ENCODE peak calls at places on chromosomes 3 and 15, in eight cellular contexts. One of them, this sample, is unnamed.

GRCh38 chr3:106392905-106393304 is 524.1 kb upstream of the CBLB start:
- DNase-seq in stimulated activated CD4-positive, alpha-beta T cell treated with anti-CD3 and anti-CD28 coated beads, TNF-alpha, amount 100 ng/mL, for 1 hour: no peak
- DNase-seq in GF-D8: no peak
- DNase-seq in CD8-positive, alpha-beta memory T cell: no peak
- DNase-seq in CD4-positive, CD25-positive, alpha-beta regulatory T cell: no peak
- DNase-seq in neural crest cell: no peak
- DNase-seq in NCI-H2029: no peak
- DNase-seq in GM13977: no peak
- DNase-seq in this sample: no peak

GRCh38 chr3:141575879-141576743 is 89.3 kb downstream of the RASA2 start:
- DNase-seq in stimulated activated CD4-positive, alpha-beta T cell treated with anti-CD3 and anti-CD28 coated beads, TNF-alpha, amount 100 ng/mL, for 1 hour: no peak
- DNase-seq in GF-D8: no peak
- DNase-seq in CD8-positive, alpha-beta memory T cell: no peak
- DNase-seq in CD4-positive, CD25-positive, alpha-beta regulatory T cell: no peak
- DNase-seq in neural crest cell: no peak
- DNase-seq in NCI-H2029: peak; percentile 15
- DNase-seq in GM13977: peak; percentile 38
- DNase-seq in this sample: no peak

GRCh38 chr3:28328188-28329151 is 20.1 kb upstream of the ZCWPW2 start:
- DNase-seq in stimulated activated CD4-positive, alpha-beta T cell treated with anti-CD3 and anti-CD28 coated beads, TNF-alpha, amount 100 ng/mL, for 1 hour: no peak
- DNase-seq in GF-D8: no peak
- DNase-seq in CD8-positive, alpha-beta memory T cell: no peak
- DNase-seq in CD4-positive, CD25-positive, alpha-beta regulatory T cell: no peak
- DNase-seq in neural crest cell: no peak
- DNase-seq in NCI-H2029: peak; percentile 11
- DNase-seq in GM13977: no peak
- DNase-seq in this sample: no peak

GRCh38 chr15:99436472-99437314 is 129.1 kb upstream of the MEF2A start:
- DNase-seq in stimulated activated CD4-positive, alpha-beta T cell treated with anti-CD3 and anti-CD28 coated beads, TNF-alpha, amount 100 ng/mL, for 1 hour: no peak
- DNase-seq in GF-D8: no peak
- DNase-seq in CD8-positive, alpha-beta memory T cell: no peak
- DNase-seq in CD4-positive, CD25-positive, alpha-beta regulatory T cell: no peak
- DNase-seq in neural crest cell: no peak
- DNase-seq in NCI-H2029: no peak
- DNase-seq in GM13977: no peak
- DNase-seq in this sample: no peak

GRCh38 chr3:112813723-112814171 is 32.9 kb downstream of the CD200R1L start:
- DNase-seq in stimulated activated CD4-positive, alpha-beta T cell treated with anti-CD3 and anti-CD28 coated beads, TNF-alpha, amount 100 ng/mL, for 1 hour: no peak
- DNase-seq in GF-D8: peak; percentile 97
- DNase-seq in CD8-positive, alpha-beta memory T cell: no peak
- DNase-seq in CD4-positive, CD25-positive, alpha-beta regulatory T cell: no peak
- DNase-seq in neural crest cell: no peak
- DNase-seq in NCI-H2029: no peak
- DNase-seq in GM13977: peak; percentile 24
- DNase-seq in this sample: peak; percentile 32

GRCh38 chr3:49609815-49610214 is 55.5 kb downstream of the BSN start:
- DNase-seq in stimulated activated CD4-positive, alpha-beta T cell treated with anti-CD3 and anti-CD28 coated beads, TNF-alpha, amount 100 ng/mL, for 1 hour: no peak
- DNase-seq in GF-D8: no peak
- DNase-seq in CD8-positive, alpha-beta memory T cell: no peak
- DNase-seq in CD4-positive, CD25-positive, alpha-beta regulatory T cell: no peak
- DNase-seq in neural crest cell: no peak
- DNase-seq in NCI-H2029: peak; percentile 55
- DNase-seq in GM13977: no peak
- DNase-seq in this sample: no peak

GRCh38 chr3:49462222-49462621 is 7.8 kb upstream of the DAG1 start:
- DNase-seq in stimulated activated CD4-positive, alpha-beta T cell treated with anti-CD3 and anti-CD28 coated beads, TNF-alpha, amount 100 ng/mL, for 1 hour: no peak
- DNase-seq in GF-D8: no peak
- DNase-seq in CD8-positive, alpha-beta memory T cell: no peak
- DNase-seq in CD4-positive, CD25-positive, alpha-beta regulatory T cell: no peak
- DNase-seq in neural crest cell: no peak
- DNase-seq in NCI-H2029: no peak
- DNase-seq in GM13977: no peak
- DNase-seq in this sample: no peak

GRCh38 chr3:194814878-194815357 is 129.2 kb downstream of the FAM43A start:
- DNase-seq in stimulated activated CD4-positive, alpha-beta T cell treated with anti-CD3 and anti-CD28 coated beads, TNF-alpha, amount 100 ng/mL, for 1 hour: no peak
- DNase-seq in GF-D8: no peak
- DNase-seq in CD8-positive, alpha-beta memory T cell: no peak
- DNase-seq in CD4-positive, CD25-positive, alpha-beta regulatory T cell: no peak
- DNase-seq in neural crest cell: no peak
- DNase-seq in NCI-H2029: no peak
- DNase-seq in GM13977: no peak
- DNase-seq in this sample: no peak

GRCh38 chr15:60272623-60273022 is 125.2 kb downstream of the ANXA2 start:
- DNase-seq in stimulated activated CD4-positive, alpha-beta T cell treated with anti-CD3 and anti-CD28 coated beads, TNF-alpha, amount 100 ng/mL, for 1 hour: no peak
- DNase-seq in GF-D8: no peak
- DNase-seq in CD8-positive, alpha-beta memory T cell: no peak
- DNase-seq in CD4-positive, CD25-positive, alpha-beta regulatory T cell: no peak
- DNase-seq in neural crest cell: no peak
- DNase-seq in NCI-H2029: no peak
- DNase-seq in GM13977: no peak
- DNase-seq in this sample: no peak

GRCh38 chr3:8052599-8053185 is 448.9 kb upstream of the LMCD1 start:
- DNase-seq in stimulated activated CD4-positive, alpha-beta T cell treated with anti-CD3 and anti-CD28 coated beads, TNF-alpha, amount 100 ng/mL, for 1 hour: no peak
- DNase-seq in GF-D8: no peak
- DNase-seq in CD8-positive, alpha-beta memory T cell: no peak
- DNase-seq in CD4-positive, CD25-positive, alpha-beta regulatory T cell: no peak
- DNase-seq in neural crest cell: no peak
- DNase-seq in NCI-H2029: no peak
- DNase-seq in GM13977: no peak
- DNase-seq in this sample: no peak

GRCh38 chr15:56613826-56614225 is 119.5 kb downstream of the ZNF280D start:
- DNase-seq in stimulated activated CD4-positive, alpha-beta T cell treated with anti-CD3 and anti-CD28 coated beads, TNF-alpha, amount 100 ng/mL, for 1 hour: no peak
- DNase-seq in GF-D8: no peak
- DNase-seq in CD8-positive, alpha-beta memory T cell: no peak
- DNase-seq in CD4-positive, CD25-positive, alpha-beta regulatory T cell: no peak
- DNase-seq in neural crest cell: no peak
- DNase-seq in NCI-H2029: no peak
- DNase-seq in GM13977: no peak
- DNase-seq in this sample: no peak

GRCh38 chr15:59405079-59405478 is 32.4 kb upstream of the MYO1E start:
- DNase-seq in stimulated activated CD4-positive, alpha-beta T cell treated with anti-CD3 and anti-CD28 coated beads, TNF-alpha, amount 100 ng/mL, for 1 hour: no peak
- DNase-seq in GF-D8: no peak
- DNase-seq in CD8-positive, alpha-beta memory T cell: no peak
- DNase-seq in CD4-positive, CD25-positive, alpha-beta regulatory T cell: no peak
- DNase-seq in neural crest cell: no peak
- DNase-seq in NCI-H2029: no peak
- DNase-seq in GM13977: no peak
- DNase-seq in this sample: no peak

GRCh38 chr15:100847194-100847593 is 32.4 kb upstream of the ALDH1A3 start:
- DNase-seq in stimulated activated CD4-positive, alpha-beta T cell treated with anti-CD3 and anti-CD28 coated beads, TNF-alpha, amount 100 ng/mL, for 1 hour: no peak
- DNase-seq in GF-D8: no peak
- DNase-seq in CD8-positive, alpha-beta memory T cell: no peak
- DNase-seq in CD4-positive, CD25-positive, alpha-beta regulatory T cell: no peak
- DNase-seq in neural crest cell: no peak
- DNase-seq in NCI-H2029: no peak
- DNase-seq in GM13977: no peak
- DNase-seq in this sample: no peak

GRCh38 chr3:164417955-164418354 is 660.3 kb downstream of the SI start:
- DNase-seq in stimulated activated CD4-positive, alpha-beta T cell treated with anti-CD3 and anti-CD28 coated beads, TNF-alpha, amount 100 ng/mL, for 1 hour: no peak
- DNase-seq in GF-D8: no peak
- DNase-seq in CD8-positive, alpha-beta memory T cell: no peak
- DNase-seq in CD4-positive, CD25-positive, alpha-beta regulatory T cell: no peak
- DNase-seq in neural crest cell: no peak
- DNase-seq in NCI-H2029: no peak
- DNase-seq in GM13977: no peak
- DNase-seq in this sample: no peak

GRCh38 chr3:66606868-66607267 is 106.0 kb upstream of the LRIG1 start:
- DNase-seq in stimulated activated CD4-positive, alpha-beta T cell treated with anti-CD3 and anti-CD28 coated beads, TNF-alpha, amount 100 ng/mL, for 1 hour: no peak
- DNase-seq in GF-D8: no peak
- DNase-seq in CD8-positive, alpha-beta memory T cell: no peak
- DNase-seq in CD4-positive, CD25-positive, alpha-beta regulatory T cell: no peak
- DNase-seq in neural crest cell: no peak
- DNase-seq in NCI-H2029: peak; percentile 52
- DNase-seq in GM13977: no peak
- DNase-seq in this sample: no peak

GRCh38 chr3:172516318-172517214 is 6.7 kb downstream of the TNFSF10 start:
- DNase-seq in stimulated activated CD4-positive, alpha-beta T cell treated with anti-CD3 and anti-CD28 coated beads, TNF-alpha, amount 100 ng/mL, for 1 hour: no peak
- DNase-seq in GF-D8: no peak
- DNase-seq in CD8-positive, alpha-beta memory T cell: no peak
- DNase-seq in CD4-positive, CD25-positive, alpha-beta regulatory T cell: no peak
- DNase-seq in neural crest cell: no peak
- DNase-seq in NCI-H2029: no peak
- DNase-seq in GM13977: no peak
- DNase-seq in this sample: peak; percentile 60

GRCh38 chr3:178623666-178624255 is 87.5 kb downstream of the KCNMB2 start:
- DNase-seq in stimulated activated CD4-positive, alpha-beta T cell treated with anti-CD3 and anti-CD28 coated beads, TNF-alpha, amount 100 ng/mL, for 1 hour: no peak
- DNase-seq in GF-D8: no peak
- DNase-seq in CD8-positive, alpha-beta memory T cell: no peak
- DNase-seq in CD4-positive, CD25-positive, alpha-beta regulatory T cell: no peak
- DNase-seq in neural crest cell: no peak
- DNase-seq in NCI-H2029: peak; percentile 66
- DNase-seq in GM13977: no peak
- DNase-seq in this sample: no peak

GRCh38 chr15:32856753-32857152 is 138.9 kb downstream of the GREM1 start:
- DNase-seq in stimulated activated CD4-positive, alpha-beta T cell treated with anti-CD3 and anti-CD28 coated beads, TNF-alpha, amount 100 ng/mL, for 1 hour: no peak
- DNase-seq in GF-D8: no peak
- DNase-seq in CD8-positive, alpha-beta memory T cell: no peak
- DNase-seq in CD4-positive, CD25-positive, alpha-beta regulatory T cell: no peak
- DNase-seq in neural crest cell: no peak
- DNase-seq in NCI-H2029: no peak
- DNase-seq in GM13977: no peak
- DNase-seq in this sample: no peak

GRCh38 chr3:157533298-157533870 is 30.2 kb upstream of the VEPH1 start:
- DNase-seq in stimulated activated CD4-positive, alpha-beta T cell treated with anti-CD3 and anti-CD28 coated beads, TNF-alpha, amount 100 ng/mL, for 1 hour: no peak
- DNase-seq in GF-D8: no peak
- DNase-seq in CD8-positive, alpha-beta memory T cell: no peak
- DNase-seq in CD4-positive, CD25-positive, alpha-beta regulatory T cell: no peak
- DNase-seq in neural crest cell: no peak
- DNase-seq in NCI-H2029: no peak
- DNase-seq in GM13977: no peak
- DNase-seq in this sample: no peak

GRCh38 chr3:168094877-168095610 is 680 bp downstream of the GOLIM4 start:
- DNase-seq in stimulated activated CD4-positive, alpha-beta T cell treated with anti-CD3 and anti-CD28 coated beads, TNF-alpha, amount 100 ng/mL, for 1 hour: no peak
- DNase-seq in GF-D8: peak; percentile 46
- DNase-seq in CD8-positive, alpha-beta memory T cell: peak; percentile 5
- DNase-seq in CD4-positive, CD25-positive, alpha-beta regulatory T cell: no peak
- DNase-seq in neural crest cell: peak; percentile 48
- DNase-seq in NCI-H2029: no peak
- DNase-seq in GM13977: peak; percentile 71
- DNase-seq in this sample: peak; percentile 59

GRCh38 chr3:168121175-168121853 is 25.6 kb upstream of the GOLIM4 start:
- DNase-seq in stimulated activated CD4-positive, alpha-beta T cell treated with anti-CD3 and anti-CD28 coated beads, TNF-alpha, amount 100 ng/mL, for 1 hour: no peak
- DNase-seq in GF-D8: no peak
- DNase-seq in CD8-positive, alpha-beta memory T cell: no peak
- DNase-seq in CD4-positive, CD25-positive, alpha-beta regulatory T cell: no peak
- DNase-seq in neural crest cell: no peak
- DNase-seq in NCI-H2029: no peak
- DNase-seq in GM13977: no peak
- DNase-seq in this sample: no peak

GRCh38 chr3:4821331-4821730 is 157.9 kb upstream of the BHLHE40 start:
- DNase-seq in stimulated activated CD4-positive, alpha-beta T cell treated with anti-CD3 and anti-CD28 coated beads, TNF-alpha, amount 100 ng/mL, for 1 hour: no peak
- DNase-seq in GF-D8: no peak
- DNase-seq in CD8-positive, alpha-beta memory T cell: no peak
- DNase-seq in CD4-positive, CD25-positive, alpha-beta regulatory T cell: no peak
- DNase-seq in neural crest cell: no peak
- DNase-seq in NCI-H2029: no peak
- DNase-seq in GM13977: no peak
- DNase-seq in this sample: no peak

GRCh38 chr15:84582583-84583157 is 18.1 kb upstream of the ZSCAN2 start:
- DNase-seq in stimulated activated CD4-positive, alpha-beta T cell treated with anti-CD3 and anti-CD28 coated beads, TNF-alpha, amount 100 ng/mL, for 1 hour: no peak
- DNase-seq in GF-D8: no peak
- DNase-seq in CD8-positive, alpha-beta memory T cell: no peak
- DNase-seq in CD4-positive, CD25-positive, alpha-beta regulatory T cell: no peak
- DNase-seq in neural crest cell: no peak
- DNase-seq in NCI-H2029: no peak
- DNase-seq in GM13977: no peak
- DNase-seq in this sample: no peak

GRCh38 chr3:43755511-43756200 is 64.9 kb downstream of the ABHD5 start:
- DNase-seq in stimulated activated CD4-positive, alpha-beta T cell treated with anti-CD3 and anti-CD28 coated beads, TNF-alpha, amount 100 ng/mL, for 1 hour: no peak
- DNase-seq in GF-D8: no peak
- DNase-seq in CD8-positive, alpha-beta memory T cell: no peak
- DNase-seq in CD4-positive, CD25-positive, alpha-beta regulatory T cell: peak; percentile 13
- DNase-seq in neural crest cell: no peak
- DNase-seq in NCI-H2029: no peak
- DNase-seq in GM13977: no peak
- DNase-seq in this sample: no peak

GRCh38 chr15:87939838-87940457 is 316.6 kb downstream of the NTRK3 start:
- DNase-seq in stimulated activated CD4-positive, alpha-beta T cell treated with anti-CD3 and anti-CD28 coated beads, TNF-alpha, amount 100 ng/mL, for 1 hour: no peak
- DNase-seq in GF-D8: no peak
- DNase-seq in CD8-positive, alpha-beta memory T cell: no peak
- DNase-seq in CD4-positive, CD25-positive, alpha-beta regulatory T cell: no peak
- DNase-seq in neural crest cell: no peak
- DNase-seq in NCI-H2029: no peak
- DNase-seq in GM13977: no peak
- DNase-seq in this sample: no peak

GRCh38 chr3:83877909-83878308 is 1080.9 kb upstream of the CADM2 start:
- DNase-seq in stimulated activated CD4-positive, alpha-beta T cell treated with anti-CD3 and anti-CD28 coated beads, TNF-alpha, amount 100 ng/mL, for 1 hour: no peak
- DNase-seq in GF-D8: no peak
- DNase-seq in CD8-positive, alpha-beta memory T cell: no peak
- DNase-seq in CD4-positive, CD25-positive, alpha-beta regulatory T cell: no peak
- DNase-seq in neural crest cell: no peak
- DNase-seq in NCI-H2029: no peak
- DNase-seq in GM13977: no peak
- DNase-seq in this sample: no peak

GRCh38 chr3:58557496-58557895 is 19.7 kb downstream of the FAM107A start:
- DNase-seq in stimulated activated CD4-positive, alpha-beta T cell treated with anti-CD3 and anti-CD28 coated beads, TNF-alpha, amount 100 ng/mL, for 1 hour: no peak
- DNase-seq in GF-D8: no peak
- DNase-seq in CD8-positive, alpha-beta memory T cell: no peak
- DNase-seq in CD4-positive, CD25-positive, alpha-beta regulatory T cell: no peak
- DNase-seq in neural crest cell: no peak
- DNase-seq in NCI-H2029: no peak
- DNase-seq in GM13977: no peak
- DNase-seq in this sample: no peak

GRCh38 chr3:143831208-143831607 is 17.1 kb downstream of the SLC9A9 start:
- DNase-seq in stimulated activated CD4-positive, alpha-beta T cell treated with anti-CD3 and anti-CD28 coated beads, TNF-alpha, amount 100 ng/mL, for 1 hour: no peak
- DNase-seq in GF-D8: no peak
- DNase-seq in CD8-positive, alpha-beta memory T cell: no peak
- DNase-seq in CD4-positive, CD25-positive, alpha-beta regulatory T cell: no peak
- DNase-seq in neural crest cell: no peak
- DNase-seq in NCI-H2029: no peak
- DNase-seq in GM13977: no peak
- DNase-seq in this sample: no peak

GRCh38 chr3:171640520-171641412 is 169.5 kb downstream of the PLD1 start:
- DNase-seq in stimulated activated CD4-positive, alpha-beta T cell treated with anti-CD3 and anti-CD28 coated beads, TNF-alpha, amount 100 ng/mL, for 1 hour: no peak
- DNase-seq in GF-D8: no peak
- DNase-seq in CD8-positive, alpha-beta memory T cell: no peak
- DNase-seq in CD4-positive, CD25-positive, alpha-beta regulatory T cell: no peak
- DNase-seq in neural crest cell: no peak
- DNase-seq in NCI-H2029: no peak
- DNase-seq in GM13977: no peak
- DNase-seq in this sample: no peak

GRCh38 chr3:76866729-76867461 is 173.0 kb upstream of the ROBO2 start:
- DNase-seq in stimulated activated CD4-positive, alpha-beta T cell treated with anti-CD3 and anti-CD28 coated beads, TNF-alpha, amount 100 ng/mL, for 1 hour: no peak
- DNase-seq in GF-D8: no peak
- DNase-seq in CD8-positive, alpha-beta memory T cell: no peak
- DNase-seq in CD4-positive, CD25-positive, alpha-beta regulatory T cell: no peak
- DNase-seq in neural crest cell: no peak
- DNase-seq in NCI-H2029: no peak
- DNase-seq in GM13977: no peak
- DNase-seq in this sample: no peak

GRCh38 chr3:31966978-31967592 is 14.0 kb downstream of the OSBPL10 start:
- DNase-seq in stimulated activated CD4-positive, alpha-beta T cell treated with anti-CD3 and anti-CD28 coated beads, TNF-alpha, amount 100 ng/mL, for 1 hour: no peak
- DNase-seq in GF-D8: no peak
- DNase-seq in CD8-positive, alpha-beta memory T cell: no peak
- DNase-seq in CD4-positive, CD25-positive, alpha-beta regulatory T cell: no peak
- DNase-seq in neural crest cell: no peak
- DNase-seq in NCI-H2029: no peak
- DNase-seq in GM13977: no peak
- DNase-seq in this sample: no peak

GRCh38 chr3:108662141-108662738 is 72.7 kb downstream of the DZIP3 start:
- DNase-seq in stimulated activated CD4-positive, alpha-beta T cell treated with anti-CD3 and anti-CD28 coated beads, TNF-alpha, amount 100 ng/mL, for 1 hour: peak; percentile 2
- DNase-seq in GF-D8: peak; percentile 54
- DNase-seq in CD8-positive, alpha-beta memory T cell: peak; percentile 27
- DNase-seq in CD4-positive, CD25-positive, alpha-beta regulatory T cell: peak; percentile 28
- DNase-seq in neural crest cell: peak; percentile 41
- DNase-seq in NCI-H2029: peak; percentile 59
- DNase-seq in GM13977: peak; percentile 61
- DNase-seq in this sample: peak; percentile 33

GRCh38 chr15:27660676-27661075 is 438.4 kb downstream of the OCA2 start:
- DNase-seq in stimulated activated CD4-positive, alpha-beta T cell treated with anti-CD3 and anti-CD28 coated beads, TNF-alpha, amount 100 ng/mL, for 1 hour: no peak
- DNase-seq in GF-D8: no peak
- DNase-seq in CD8-positive, alpha-beta memory T cell: no peak
- DNase-seq in CD4-positive, CD25-positive, alpha-beta regulatory T cell: no peak
- DNase-seq in neural crest cell: no peak
- DNase-seq in NCI-H2029: no peak
- DNase-seq in GM13977: no peak
- DNase-seq in this sample: no peak

This sample was measured in lung.